ENCODE peak calls at places on chromosomes 12 and 14, in six cellular contexts. D is A172; N is anterior cingulate cortex; G is fibroblast of villous mesenchyme; M is activated CD8-positive, alpha-beta memory T cell treated with anti-CD3 and anti-CD28 coated beads for 4 hours; C is stimulated activated CD4-positive, alpha-beta T cell treated with anti-CD3 and anti-CD28 coated beads, Interleukin-2, amount 100 ng/mL, for 24 hours. H is an unnamed sample.

GRCh38 chr12:52924764-52925716 is 20.2 kb upstream of the KRT8 start:
- DNase-seq in N (no peak), G (peak; percentile 95), D (peak; percentile 98), C (no peak), M (no peak), H (peak; percentile 95)

GRCh38 chr12:126084480-126084879 is 1019.2 kb downstream of the AACS start:
- DNase-seq in N (no peak), M (no peak), C (no peak), D (peak; percentile 18), G (no peak), H (peak; percentile 8)

GRCh38 chr14:65949711-65950516 is 536.3 kb upstream of the CCDC196 start:
- DNase-seq in M (no peak), C (no peak), G (peak; percentile 4), N (no peak), D (peak; percentile 35), H (peak; percentile 46)

GRCh38 chr14:97379091-97379531 is 581.9 kb downstream of the VRK1 start:
- DNase-seq in G (no peak), M (no peak), C (no peak), D (no peak), N (no peak), H (no peak)

GRCh38 chr14:93110856-93111419 is 4.8 kb downstream of the ITPK1 start:
- DNase-seq in D (no peak), C (no peak), M (no peak), N (no peak), G (no peak), H (no peak)

GRCh38 chr14:39576726-39577125 is 144.5 kb upstream of the FBXO33 start:
- DNase-seq in G (no peak), N (no peak), C (no peak), M (no peak), D (no peak), H (no peak)

GRCh38 chr12:14654416-14654815 is 42.0 kb downstream of the GUCY2C start:
- DNase-seq in N (no peak), D (no peak), C (no peak), M (no peak), G (no peak), H (no peak)

GRCh38 chr14:76948213-76948947 is 80.1 kb downstream of the IRF2BPL start:
- DNase-seq in M (no peak), C (no peak), N (no peak), D (no peak), G (no peak), H (no peak)

GRCh38 chr12:119594772-119595445 is 1.3 kb downstream of the TMEM233 start:
- DNase-seq in N (no peak), G (no peak), D (no peak), C (no peak), M (no peak), H (no peak)

GRCh38 chr12:34296143-34297041 is 274.1 kb downstream of the ALG10 start:
- DNase-seq in D (no peak), G (no peak), C (no peak), M (no peak), N (no peak), H (no peak)

GRCh38 chr14:49240383-49240782 is 345.8 kb downstream of the RPS29 start:
- DNase-seq in M (no peak), D (no peak), N (no peak), G (no peak), C (no peak), H (no peak)

GRCh38 chr14:33646692-33647260 is 304.1 kb downstream of the EGLN3 start:
- DNase-seq in M (no peak), N (no peak), G (peak; percentile 57), C (no peak), D (peak; percentile 55), H (peak; percentile 80)

GRCh38 chr14:101878222-101879211 is 85.9 kb upstream of the DYNC1H1 start:
- DNase-seq in M (no peak), N (no peak), G (no peak), C (peak; percentile 37), D (no peak), H (no peak)

GRCh38 chr12:19203013-19203412 is 73.5 kb downstream of the PLEKHA5 start:
- DNase-seq in G (no peak), D (no peak), N (no peak), C (no peak), M (no peak), H (no peak)

GRCh38 chr12:122976648-122976975 is 1.6 kb downstream of the OGFOD2 start:
- DNase-seq in M (no peak), C (no peak), N (no peak), G (no peak), D (no peak), H (no peak)

GRCh38 chr12:117695956-117696355 is 272.8 kb downstream of the KSR2 start:
- DNase-seq in N (no peak), D (no peak), G (no peak), C (no peak), M (no peak), H (no peak)

GRCh38 chr12:105921872-105922669 is 216.7 kb downstream of the NUAK1 start:
- DNase-seq in D (no peak), M (no peak), C (no peak), G (no peak), N (no peak), H (no peak)

GRCh38 chr12:6434205-6435180 is 10.3 kb upstream of the CD27 start:
- DNase-seq in M (no peak), C (peak; percentile 33), N (no peak), D (no peak), G (peak; percentile 50), H (no peak)

GRCh38 chr12:49827351-49828099 is 688 bp downstream of the NCKAP5L start:
- DNase-seq in G (peak; percentile 83), M (peak; percentile 13), D (peak; percentile 55), N (peak; percentile 52), C (peak; percentile 62), H (peak; percentile 48)

H was measured in RCC 7860.